ENCODE peak calls at places on chromosomes 5 and 9, in five cellular contexts. One of them, this sample, is unnamed. For H3K27me3, the result is how much of the 10 kb centered on the place peaks cover.

GRCh38 chr9:34522091-34522887 is 501 bp downstream of the ENHO start:
- DNase-seq in astrocyte: no peak
- DNase-seq in brain microvascular endothelial cell: no peak
- DNase-seq in mammary epithelial cell: no peak
- DNase-seq in SK-N-SH: peak
- DNase-seq in this sample: no peak

GRCh38 chr5:135426102-135427082 is 20.8 kb downstream of the DCANP1 start:
- DNase-seq in astrocyte: peak
- DNase-seq in SK-N-SH: peak
- DNase-seq in brain microvascular endothelial cell: peak
- DNase-seq in mammary epithelial cell: peak
- DNase-seq in this sample: no peak

GRCh38 chr5:140043508-140043872 is 391 bp upstream of the NRG2 start:
- DNase-seq in SK-N-SH: peak
- DNase-seq in astrocyte: no peak
- DNase-seq in brain microvascular endothelial cell: no peak
- DNase-seq in mammary epithelial cell: no peak
- DNase-seq in this sample: no peak

GRCh38 chr5:142506756-142507155 is 179.1 kb downstream of the FGF1 start:
- DNase-seq in SK-N-SH: no peak
- DNase-seq in astrocyte: no peak
- DNase-seq in brain microvascular endothelial cell: no peak
- DNase-seq in mammary epithelial cell: no peak
- DNase-seq in this sample: no peak

GRCh38 chr5:89697581-89697980 is 712.0 kb downstream of the CETN3 start:
- DNase-seq in mammary epithelial cell: no peak
- DNase-seq in astrocyte: no peak
- DNase-seq in SK-N-SH: no peak
- DNase-seq in brain microvascular endothelial cell: no peak
- DNase-seq in this sample: no peak

GRCh38 chr9:135907006-135907434 is 326 bp downstream of the CAMSAP1 start:
- DNase-seq in SK-N-SH: no peak
- DNase-seq in brain microvascular endothelial cell: no peak
- DNase-seq in mammary epithelial cell: no peak
- DNase-seq in astrocyte: no peak
- DNase-seq in this sample: peak

GRCh38 chr5:126597156-126597555 is 2.1 kb upstream of the ALDH7A1 start:
- DNase-seq in astrocyte: peak
- DNase-seq in SK-N-SH: no peak
- DNase-seq in mammary epithelial cell: peak
- DNase-seq in brain microvascular endothelial cell: peak
- DNase-seq in this sample: no peak

GRCh38 chr5:145554399-145554798 is 280.7 kb downstream of the PRELID2 start:
- DNase-seq in mammary epithelial cell: peak
- DNase-seq in astrocyte: peak
- DNase-seq in brain microvascular endothelial cell: peak
- DNase-seq in SK-N-SH: peak
- DNase-seq in this sample: no peak

GRCh38 chr5:100175346-100175745 is 359.8 kb upstream of the FAM174A start:
- DNase-seq in astrocyte: no peak
- DNase-seq in SK-N-SH: no peak
- DNase-seq in brain microvascular endothelial cell: no peak
- DNase-seq in mammary epithelial cell: no peak
- DNase-seq in this sample: no peak

GRCh38 chr5:109701779-109702178 is 12.1 kb downstream of the MAN2A1 start:
- DNase-seq in SK-N-SH: no peak
- DNase-seq in astrocyte: no peak
- DNase-seq in brain microvascular endothelial cell: no peak
- DNase-seq in mammary epithelial cell: no peak
- DNase-seq in this sample: no peak

GRCh38 chr5:140250386-140250785 is 52.5 kb downstream of the PFDN1 start:
- DNase-seq in mammary epithelial cell: no peak
- DNase-seq in astrocyte: no peak
- DNase-seq in brain microvascular endothelial cell: no peak
- DNase-seq in SK-N-SH: no peak
- DNase-seq in this sample: no peak

GRCh38 chr9:93302586-93303257 is 118.8 kb downstream of the WNK2 start:
- DNase-seq in mammary epithelial cell: peak
- DNase-seq in brain microvascular endothelial cell: peak
- DNase-seq in SK-N-SH: peak
- DNase-seq in astrocyte: peak
- DNase-seq in this sample: no peak

GRCh38 chr9:105816202-105816744 is 121.9 kb downstream of the TMEM38B start:
- DNase-seq in mammary epithelial cell: no peak
- DNase-seq in SK-N-SH: no peak
- DNase-seq in brain microvascular endothelial cell: no peak
- DNase-seq in astrocyte: no peak
- DNase-seq in this sample: no peak

GRCh38 chr5:102152906-102153787 is 142.9 kb downstream of the SLCO4C1 start:
- DNase-seq in astrocyte: no peak
- DNase-seq in SK-N-SH: peak
- DNase-seq in brain microvascular endothelial cell: peak
- DNase-seq in mammary epithelial cell: peak
- DNase-seq in this sample: peak

GRCh38 chr9:63817622-63818518 is 1467.1 kb downstream of the FOXD4L5 start:
- DNase-seq in mammary epithelial cell: no peak
- DNase-seq in SK-N-SH: peak
- DNase-seq in brain microvascular endothelial cell: peak
- DNase-seq in astrocyte: peak
- DNase-seq in this sample: peak

GRCh38 chr9:30815585-30815984 is 1568.9 kb upstream of the ACO1 start:
- DNase-seq in SK-N-SH: no peak
- DNase-seq in astrocyte: no peak
- DNase-seq in mammary epithelial cell: no peak
- DNase-seq in brain microvascular endothelial cell: no peak
- DNase-seq in this sample: no peak

GRCh38 chr9:127162046-127162445 is 39.6 kb upstream of the ANGPTL2 start:
- DNase-seq in mammary epithelial cell: peak
- DNase-seq in SK-N-SH: no peak
- DNase-seq in brain microvascular endothelial cell: no peak
- DNase-seq in astrocyte: no peak
- DNase-seq in this sample: no peak

GRCh38 chr5:15959560-15960164 is 219.9 kb downstream of the MARCHF11 start:
- DNase-seq in SK-N-SH: peak
- DNase-seq in astrocyte: no peak
- DNase-seq in brain microvascular endothelial cell: no peak
- DNase-seq in mammary epithelial cell: no peak
- DNase-seq in this sample: no peak

GRCh38 chr5:175390352-175391083 is 53.5 kb downstream of the DRD1 start:
- DNase-seq in mammary epithelial cell: no peak
- DNase-seq in astrocyte: no peak
- DNase-seq in SK-N-SH: no peak
- DNase-seq in brain microvascular endothelial cell: no peak
- DNase-seq in this sample: no peak

GRCh38 chr5:172848419-172848818 is 14.4 kb downstream of the ERGIC1 start:
- DNase-seq in SK-N-SH: no peak
- DNase-seq in astrocyte: no peak
- DNase-seq in mammary epithelial cell: no peak
- DNase-seq in brain microvascular endothelial cell: no peak
- DNase-seq in this sample: no peak

GRCh38 chr5:165906879-165907278 is 2384.6 kb upstream of the WWC1 start:
- DNase-seq in mammary epithelial cell: no peak
- DNase-seq in brain microvascular endothelial cell: no peak
- DNase-seq in SK-N-SH: no peak
- DNase-seq in astrocyte: no peak
- DNase-seq in this sample: no peak

GRCh38 chr5:140153905-140154304 is 21.1 kb upstream of the CYSTM1 start:
- DNase-seq in brain microvascular endothelial cell: no peak
- DNase-seq in mammary epithelial cell: no peak
- DNase-seq in astrocyte: no peak
- DNase-seq in SK-N-SH: no peak
- DNase-seq in this sample: no peak

GRCh38 chr9:85155380-85155779 is 485.9 kb downstream of the NTRK2 start:
- DNase-seq in SK-N-SH: no peak
- DNase-seq in astrocyte: no peak
- DNase-seq in mammary epithelial cell: no peak
- DNase-seq in brain microvascular endothelial cell: no peak
- DNase-seq in this sample: no peak

GRCh38 chr5:32710335-32710858 is 724 bp upstream of the NPR3 start:
- DNase-seq in SK-N-SH: peak
- DNase-seq in brain microvascular endothelial cell: no peak
- DNase-seq in mammary epithelial cell: peak
- DNase-seq in astrocyte: no peak
- DNase-seq in this sample: peak

GRCh38 chr5:142779163-142779562 is 9.0 kb downstream of the ARHGAP26 start:
- DNase-seq in astrocyte: peak
- DNase-seq in mammary epithelial cell: peak
- DNase-seq in SK-N-SH: peak
- DNase-seq in brain microvascular endothelial cell: peak
- DNase-seq in this sample: no peak

GRCh38 chr9:72362680-72363139 is 2.3 kb downstream of the ZFAND5 start:
- DNase-seq in astrocyte: peak
- DNase-seq in mammary epithelial cell: peak
- DNase-seq in SK-N-SH: peak
- DNase-seq in brain microvascular endothelial cell: peak
- DNase-seq in this sample: peak

GRCh38 chr5:134958755-134959154 is 9.0 kb upstream of the CATSPER3 start:
- DNase-seq in SK-N-SH: no peak
- DNase-seq in brain microvascular endothelial cell: no peak
- DNase-seq in mammary epithelial cell: no peak
- DNase-seq in astrocyte: no peak
- DNase-seq in this sample: no peak

GRCh38 chr5:168875839-168876238 is 296.7 kb upstream of the PANK3 start:
- DNase-seq in astrocyte: no peak
- DNase-seq in SK-N-SH: no peak
- DNase-seq in mammary epithelial cell: no peak
- DNase-seq in brain microvascular endothelial cell: peak
- DNase-seq in this sample: no peak

GRCh38 chr5:9455826-9456434 is 89.9 kb downstream of the SEMA5A start:
- DNase-seq in SK-N-SH: no peak
- DNase-seq in brain microvascular endothelial cell: no peak
- DNase-seq in mammary epithelial cell: no peak
- DNase-seq in astrocyte: no peak
- DNase-seq in this sample: no peak

GRCh38 chr9:18142964-18143363 is 331.0 kb upstream of the ADAMTSL1 start:
- DNase-seq in mammary epithelial cell: no peak
- DNase-seq in SK-N-SH: no peak
- DNase-seq in brain microvascular endothelial cell: no peak
- DNase-seq in astrocyte: no peak
- DNase-seq in this sample: no peak
- TF ChIP-seq CTCF in mammary epithelial cell: peak
- TF ChIP-seq CTCF in SK-N-SH: no peak
- TF ChIP-seq CTCF in brain microvascular endothelial cell: peak
- TF ChIP-seq CTCF in astrocyte: no peak
- TF ChIP-seq CTCF in this sample: peak

GRCh38 chr9:76018244-76018643 is 127.8 kb downstream of the PCSK5 start:
- DNase-seq in brain microvascular endothelial cell: no peak
- DNase-seq in SK-N-SH: no peak
- DNase-seq in mammary epithelial cell: no peak
- DNase-seq in astrocyte: no peak
- DNase-seq in this sample: no peak

GRCh38 chr9:76022317-76022716 is 131.8 kb downstream of the PCSK5 start:
- DNase-seq in mammary epithelial cell: no peak
- DNase-seq in brain microvascular endothelial cell: no peak
- DNase-seq in astrocyte: no peak
- DNase-seq in SK-N-SH: no peak
- DNase-seq in this sample: no peak

GRCh38 chr9:76020654-76021053 is 130.2 kb downstream of the PCSK5 start:
- DNase-seq in astrocyte: no peak
- DNase-seq in SK-N-SH: no peak
- DNase-seq in mammary epithelial cell: no peak
- DNase-seq in brain microvascular endothelial cell: no peak
- DNase-seq in this sample: no peak

GRCh38 chr9:76013797-76014196 is 123.3 kb downstream of the PCSK5 start:
- DNase-seq in mammary epithelial cell: no peak
- DNase-seq in brain microvascular endothelial cell: no peak
- DNase-seq in astrocyte: no peak
- DNase-seq in SK-N-SH: no peak
- DNase-seq in this sample: no peak

GRCh38 chr9:76018767-76019166 is 128.3 kb downstream of the PCSK5 start:
- DNase-seq in SK-N-SH: no peak
- DNase-seq in mammary epithelial cell: no peak
- DNase-seq in astrocyte: peak
- DNase-seq in brain microvascular endothelial cell: no peak
- DNase-seq in this sample: no peak
- H3K4me3 ChIP-seq in SK-N-SH: no peak
- H3K4me3 ChIP-seq in mammary epithelial cell: no peak
- H3K4me3 ChIP-seq in astrocyte: no peak
- H3K4me3 ChIP-seq in brain microvascular endothelial cell: no peak
- H3K4me3 ChIP-seq in this sample: no peak

GRCh38 chr5:969421-969839 is 39.2 kb upstream of the NKD2 start:
- DNase-seq in astrocyte: peak
- DNase-seq in SK-N-SH: no peak
- DNase-seq in mammary epithelial cell: no peak
- DNase-seq in brain microvascular endothelial cell: no peak
- DNase-seq in this sample: no peak
- H3K27me3 ChIP-seq in astrocyte: half or more
- H3K27me3 ChIP-seq in SK-N-SH: under half
- H3K27me3 ChIP-seq in mammary epithelial cell: under half
- H3K27me3 ChIP-seq in brain microvascular endothelial cell: under half
- H3K27me3 ChIP-seq in this sample: under half

GRCh38 chr9:115069302-115069701 is 48.7 kb downstream of the TNC start:
- DNase-seq in brain microvascular endothelial cell: no peak
- DNase-seq in mammary epithelial cell: no peak
- DNase-seq in astrocyte: no peak
- DNase-seq in SK-N-SH: no peak
- DNase-seq in this sample: no peak
- TF ChIP-seq CTCF in brain microvascular endothelial cell: no peak
- TF ChIP-seq CTCF in mammary epithelial cell: no peak
- TF ChIP-seq CTCF in astrocyte: no peak
- TF ChIP-seq CTCF in SK-N-SH: no peak
- TF ChIP-seq CTCF in this sample: no peak

GRCh38 chr9:120711841-120712538 is 2.3 kb downstream of the MEGF9 start:
- DNase-seq in astrocyte: no peak
- DNase-seq in mammary epithelial cell: peak
- DNase-seq in brain microvascular endothelial cell: no peak
- DNase-seq in SK-N-SH: no peak
- DNase-seq in this sample: no peak
- H3K4me3 ChIP-seq in astrocyte: peak
- H3K4me3 ChIP-seq in mammary epithelial cell: peak
- H3K4me3 ChIP-seq in brain microvascular endothelial cell: no peak
- H3K4me3 ChIP-seq in SK-N-SH: no peak
- H3K4me3 ChIP-seq in this sample: no peak

GRCh38 chr5:129903466-129904101 is 681 bp upstream of the CHSY3 start:
- DNase-seq in astrocyte: no peak
- DNase-seq in mammary epithelial cell: peak
- DNase-seq in brain microvascular endothelial cell: no peak
- DNase-seq in SK-N-SH: no peak
- DNase-seq in this sample: no peak
- H3K27me3 ChIP-seq in astrocyte: under half
- H3K27me3 ChIP-seq in mammary epithelial cell: under half
- H3K27me3 ChIP-seq in brain microvascular endothelial cell: under half
- H3K27me3 ChIP-seq in SK-N-SH: under half
- H3K27me3 ChIP-seq in this sample: under half

GRCh38 chr5:177043958-177044357 is 21.5 kb downstream of the ZNF346 start:
- DNase-seq in astrocyte: no peak
- DNase-seq in SK-N-SH: no peak
- DNase-seq in mammary epithelial cell: no peak
- DNase-seq in brain microvascular endothelial cell: no peak
- DNase-seq in this sample: no peak

GRCh38 chr5:177043114-177043513 is 20.6 kb downstream of the ZNF346 start:
- DNase-seq in mammary epithelial cell: no peak
- DNase-seq in brain microvascular endothelial cell: no peak
- DNase-seq in SK-N-SH: no peak
- DNase-seq in astrocyte: no peak
- DNase-seq in this sample: no peak

GRCh38 chr5:177041936-177042335 is 19.4 kb downstream of the ZNF346 start:
- DNase-seq in mammary epithelial cell: no peak
- DNase-seq in SK-N-SH: no peak
- DNase-seq in astrocyte: no peak
- DNase-seq in brain microvascular endothelial cell: no peak
- DNase-seq in this sample: no peak

GRCh38 chr5:177049285-177049684 is 26.8 kb downstream of the ZNF346 start:
- DNase-seq in mammary epithelial cell: no peak
- DNase-seq in brain microvascular endothelial cell: no peak
- DNase-seq in SK-N-SH: no peak
- DNase-seq in astrocyte: no peak
- DNase-seq in this sample: no peak

GRCh38 chr5:177045628-177046027 is 23.1 kb downstream of the ZNF346 start:
- DNase-seq in mammary epithelial cell: no peak
- DNase-seq in brain microvascular endothelial cell: no peak
- DNase-seq in SK-N-SH: no peak
- DNase-seq in astrocyte: no peak
- DNase-seq in this sample: no peak
- TF ChIP-seq CTCF in mammary epithelial cell: no peak
- TF ChIP-seq CTCF in brain microvascular endothelial cell: no peak
- TF ChIP-seq CTCF in SK-N-SH: no peak
- TF ChIP-seq CTCF in astrocyte: no peak
- TF ChIP-seq CTCF in this sample: no peak